ENCODE peak calls at places on chromosomes 3 and 15, in seven cellular contexts. O is GM23248, T is K562, L is HCT116, P is MM.1S, W is H9, C is astrocyte. M is an unnamed sample.

GRCh38 chr3:46209053-46209452 is 940 bp upstream of the CCR1 start:
- DNase-seq in O (no peak), T (no peak), L (no peak), P (peak), W (no peak), C (no peak), M (no peak)

GRCh38 chr15:30903497-30904187 is at the start of gene FAN1:
- DNase-seq in O (peak), T (peak), L (peak), P (peak), W (peak), C (peak), M (peak)

GRCh38 chr3:194203482-194204035 is 67.6 kb downstream of the HES1 start:
- DNase-seq in O (no peak), T (no peak), L (no peak), P (peak), W (peak), C (no peak), M (peak)

GRCh38 chr15:40080847-40081246 is 27.8 kb downstream of the BMF start:
- DNase-seq in O (peak), T (no peak), L (no peak), P (no peak), W (no peak), C (no peak), M (no peak)

GRCh38 chr3:134486577-134487041 is 752 bp downstream of the CEP63 start:
- DNase-seq in O (peak), T (no peak), L (no peak), P (peak), W (no peak), C (peak), M (no peak)

GRCh38 chr3:18062289-18063025 is 320.0 kb upstream of the TBC1D5 start:
- DNase-seq in O (peak), T (no peak), L (no peak), P (no peak), W (no peak), C (peak), M (no peak)

GRCh38 chr3:126664591-126665214 is 9.8 kb upstream of the TXNRD3 start:
- DNase-seq in O (peak), T (peak), L (no peak), P (no peak), W (peak), C (peak), M (no peak)

GRCh38 chr15:40058476-40059140 is 19.6 kb upstream of the SRP14 start:
- DNase-seq in O (peak), T (no peak), L (no peak), P (peak), W (peak), C (peak), M (no peak)

GRCh38 chr3:69838217-69838616 is 99.0 kb downstream of the MITF start:
- DNase-seq in O (peak), T (no peak), L (no peak), P (no peak), W (no peak), C (peak), M (no peak)

DNA sequence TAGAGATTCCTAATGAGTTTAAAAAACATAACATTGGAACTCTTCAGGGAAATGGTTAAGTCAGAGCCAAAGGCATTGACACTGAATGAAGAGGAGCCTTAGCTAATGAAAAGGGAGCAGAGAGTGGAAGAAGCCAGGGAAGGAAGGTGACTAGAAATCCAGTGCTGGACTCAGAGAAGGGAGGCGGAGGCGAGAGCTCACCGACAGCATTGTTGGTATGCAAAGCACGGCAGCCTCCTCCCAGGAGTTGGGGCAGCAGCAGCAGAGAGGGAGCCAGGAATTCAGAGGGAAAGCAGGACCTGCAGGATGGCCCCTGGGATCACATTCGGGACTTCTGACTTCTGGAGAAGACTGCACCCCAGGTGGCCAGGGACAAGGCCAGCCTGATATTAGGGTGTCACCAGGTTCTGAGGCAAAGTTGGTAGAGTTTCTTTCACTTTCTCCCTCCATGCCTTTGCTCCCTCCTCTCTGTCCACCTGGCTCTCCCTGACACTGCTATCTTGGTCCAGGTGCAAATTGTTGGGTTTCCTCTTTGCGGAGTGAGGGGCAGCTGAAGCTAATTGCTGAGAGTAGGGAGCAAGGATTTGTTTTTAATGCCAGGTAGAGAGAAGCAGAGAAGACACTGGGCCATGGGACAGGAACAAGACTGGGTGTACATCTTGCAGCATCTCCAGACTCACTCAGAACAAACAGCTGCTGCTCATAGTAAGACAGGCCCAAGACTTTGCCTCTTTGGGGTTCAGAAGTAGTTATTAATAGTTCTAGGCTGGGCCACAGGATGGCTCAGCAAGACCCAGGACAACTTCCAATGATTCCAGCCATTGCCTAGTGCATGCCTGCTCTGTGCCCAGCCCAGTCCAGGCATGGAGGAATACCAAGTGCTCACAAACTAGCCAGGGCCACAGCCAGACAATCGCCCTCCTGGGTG is 157.9 kb downstream of the TLE3 start:
- DNase-seq in O (no peak), T (no peak), L (no peak), P (peak), W (peak), C (no peak), M (no peak)
- H3K4me2 ChIP-seq in O (no peak), T (no peak), L (no peak), P (peak), W (no peak), C (peak), M (no peak)

DNA sequence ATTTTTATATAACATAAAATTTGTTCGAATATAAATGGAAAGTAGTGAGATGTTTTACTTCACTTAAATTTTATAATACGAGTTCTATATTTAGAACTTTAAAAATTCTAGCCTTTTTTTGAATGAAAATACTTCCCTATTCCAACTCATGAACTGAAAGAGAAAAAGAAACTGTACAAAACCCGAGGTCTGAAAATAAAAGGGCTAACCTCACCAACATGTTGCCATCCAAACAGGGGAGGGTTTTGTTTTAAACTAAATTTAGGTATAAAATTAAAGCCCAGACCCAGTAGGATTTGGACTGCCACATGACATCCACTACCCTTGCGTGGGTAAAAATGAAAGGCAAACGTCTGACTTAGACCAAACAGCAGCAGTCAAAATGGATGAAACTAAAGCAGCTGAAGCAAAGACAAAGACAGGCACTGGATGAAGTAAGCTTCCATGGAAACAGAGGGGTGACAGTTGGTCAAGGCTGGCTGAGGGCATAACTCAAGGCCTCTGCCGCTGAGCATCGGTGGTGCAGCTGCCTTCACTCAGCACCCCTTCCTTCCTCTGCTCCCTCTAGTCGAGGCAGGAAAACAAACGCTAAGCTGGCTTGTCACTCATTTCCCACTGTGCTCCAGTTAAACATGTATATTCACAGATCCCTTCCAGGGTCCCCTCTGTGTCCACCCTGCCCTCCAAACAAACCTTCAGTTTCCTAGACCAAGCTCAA is 58.1 kb downstream of the TM4SF4 start:
- DNase-seq in O (no peak), T (no peak), L (no peak), P (peak), W (no peak), C (no peak), M (no peak)
- H2AFZ ChIP-seq in O (no peak), T (no peak), L (no peak), P (peak), W (no peak), C (no peak), M (no peak)

GRCh38 chr15:38885001-38885400 is 320.4 kb upstream of the RASGRP1 start:
- DNase-seq in O (peak), T (no peak), L (no peak), P (no peak), W (no peak), C (peak), M (no peak)

GRCh38 chr15:38888701-38889154 is 324.1 kb upstream of the RASGRP1 start:
- DNase-seq in O (no peak), T (no peak), L (no peak), P (no peak), W (no peak), C (no peak), M (no peak)

GRCh38 chr15:38883987-38884386 is 319.4 kb upstream of the RASGRP1 start:
- DNase-seq in O (peak), T (no peak), L (no peak), P (no peak), W (no peak), C (peak), M (no peak)

GRCh38 chr15:38886315-38887163 is 321.9 kb upstream of the RASGRP1 start:
- DNase-seq in O (peak), T (no peak), L (no peak), P (no peak), W (no peak), C (peak), M (peak)

DNA sequence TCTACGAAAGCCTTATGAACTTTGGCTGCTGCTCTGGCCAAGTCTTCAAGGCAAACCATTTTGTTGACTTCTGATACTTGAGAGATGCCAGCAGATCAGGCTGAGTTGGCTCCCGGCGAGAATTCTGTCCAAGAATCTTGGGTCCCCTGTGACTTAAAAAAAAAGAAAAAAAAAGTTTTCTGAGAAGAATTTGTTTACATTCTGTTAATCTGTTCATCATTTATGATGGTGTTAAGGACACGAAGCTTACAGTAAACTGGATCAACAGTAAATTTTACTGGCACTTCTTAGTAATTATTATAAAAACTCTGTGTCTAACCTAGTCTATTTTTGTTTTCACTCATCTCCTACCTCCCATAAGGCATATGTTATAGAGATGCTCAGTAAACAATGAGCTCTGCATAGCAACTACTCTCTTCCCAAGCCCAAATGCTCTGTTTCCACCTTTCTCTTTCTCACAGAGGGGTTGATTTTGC is 320.9 kb upstream of the RASGRP1 start:
- DNase-seq in O (peak), T (no peak), L (no peak), P (no peak), W (no peak), C (no peak), M (no peak)
- H3K4me2 ChIP-seq in O (peak), T (no peak), L (no peak), P (no peak), W (no peak), C (peak), M (no peak)

DNA sequence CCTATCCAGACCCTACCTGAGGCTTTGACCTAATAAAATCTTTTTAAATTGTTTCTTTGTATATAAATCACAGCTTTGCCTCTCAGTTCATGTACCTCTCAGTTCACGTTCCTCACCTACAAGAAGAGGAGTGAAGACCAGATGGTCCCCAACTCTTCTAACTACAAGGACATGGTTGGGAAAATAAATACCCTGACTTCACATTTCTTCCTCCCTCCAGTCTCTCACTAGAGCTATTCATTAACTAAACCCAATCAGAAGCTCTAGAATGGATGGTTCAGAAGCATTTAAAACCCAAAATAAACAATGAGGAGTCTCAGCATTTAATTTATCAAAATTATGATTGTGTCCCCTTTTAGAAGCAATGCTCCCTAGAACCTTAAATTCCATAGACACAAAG is 97.3 kb upstream of the AGTR1 start:
- DNase-seq in O (no peak), T (no peak), L (no peak), P (no peak), W (no peak), C (no peak), M (no peak)
- H2AFZ ChIP-seq in O (no peak), T (no peak), L (no peak), P (no peak), W (no peak), C (no peak), M (no peak)

DNA sequence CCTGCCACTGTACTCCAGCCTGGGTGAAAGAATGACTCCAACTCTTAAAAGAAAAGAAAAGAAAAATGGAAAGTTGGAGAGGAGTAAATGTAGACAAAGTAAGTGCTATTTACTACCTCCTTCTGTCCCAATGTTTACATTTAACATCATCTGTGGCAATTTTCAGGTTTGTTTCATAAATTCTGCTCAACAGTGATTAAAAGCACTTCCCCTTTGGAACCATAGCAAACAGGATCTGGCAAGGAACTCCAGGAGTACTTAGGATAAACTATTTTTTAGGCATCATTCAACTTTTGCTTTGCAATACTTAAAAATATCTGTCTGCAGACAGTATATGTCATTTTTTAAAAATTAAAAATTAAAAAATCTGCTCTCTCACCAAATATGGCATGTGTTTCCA is 5.5 kb upstream of the CX3CR1 start:
- DNase-seq in O (no peak), T (no peak), L (no peak), P (no peak), W (no peak), C (no peak), M (no peak)
- H3K4me2 ChIP-seq in O (no peak), T (no peak), L (no peak), P (no peak), W (no peak), C (no peak), M (no peak)

DNA sequence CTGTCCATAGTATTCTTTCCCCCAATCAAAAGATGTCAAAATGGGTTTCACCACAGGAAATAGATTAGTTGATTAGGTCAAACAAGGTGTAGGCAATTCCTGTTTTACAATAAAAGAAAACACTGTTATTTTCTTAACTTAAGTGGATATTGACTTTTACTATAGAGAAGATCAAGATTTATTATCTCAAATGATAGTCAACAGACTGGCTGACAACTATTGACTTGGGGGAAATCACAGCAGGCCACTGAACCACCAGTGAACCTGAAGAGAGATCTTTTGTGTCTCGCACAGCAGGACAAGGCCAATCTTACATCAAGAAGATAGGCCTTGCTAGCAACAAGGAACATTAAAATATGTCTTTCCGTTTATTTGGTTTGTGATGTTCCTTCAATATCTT is 1187.6 kb downstream of the SI start:
- DNase-seq in O (no peak), T (no peak), L (no peak), P (no peak), W (no peak), C (no peak), M (no peak)
- H2AFZ ChIP-seq in O (no peak), T (no peak), L (no peak), P (no peak), W (no peak), C (no peak), M (no peak)

GRCh38 chr3:108152261-108152660 is 61.4 kb upstream of the CD47 start:
- DNase-seq in O (no peak), T (no peak), L (no peak), P (no peak), W (no peak), C (no peak), M (no peak)

GRCh38 chr3:108157275-108157674 is 64.9 kb downstream of the IFT57 start:
- DNase-seq in O (no peak), T (no peak), L (no peak), P (no peak), W (no peak), C (no peak), M (no peak)

GRCh38 chr3:108150200-108150599 is 59.4 kb upstream of the CD47 start:
- DNase-seq in O (no peak), T (no peak), L (no peak), P (no peak), W (no peak), C (no peak), M (no peak)

GRCh38 chr3:108156312-108156853 is 65.6 kb upstream of the CD47 start:
- DNase-seq in O (no peak), T (no peak), L (no peak), P (no peak), W (no peak), C (no peak), M (no peak)

GRCh38 chr3:108153451-108153981 is 62.7 kb upstream of the CD47 start:
- DNase-seq in O (peak), T (peak), L (peak), P (peak), W (peak), C (peak), M (peak)
- H3K4me2 ChIP-seq in O (no peak), T (no peak), L (peak), P (no peak), W (no peak), C (peak), M (no peak)